ENCODE peak calls at places on chromosomes 13 and 19, in four cellular contexts. E, I, G and Y are unnamed samples.

GRCh38 chr19:50460161-50460765 is 16.0 kb upstream of the EMC10 start:
- DNase-seq in I (no peak), G (no peak), E (no peak), Y (no peak)

GRCh38 chr13:82224806-82225205 is 1657.5 kb downstream of the SLITRK1 start:
- DNase-seq in G (no peak), E (no peak), I (no peak), Y (no peak)

GRCh38 chr13:59809564-59809963 is 354.2 kb downstream of the DIAPH3 start:
- DNase-seq in I (no peak), G (no peak), E (no peak), Y (no peak)

GRCh38 chr13:69194130-69194529 is 913.5 kb upstream of the ATXN8OS start:
- DNase-seq in E (no peak), G (no peak), I (no peak), Y (no peak)

GRCh38 chr19:35513231-35513974 is at the start of gene DMKN:
- DNase-seq in G (no peak), E (no peak), I (no peak), Y (no peak)

GRCh38 chr13:114107686-114108081 is 24.7 kb downstream of the RASA3 start:
- DNase-seq in E (no peak), I (no peak), G (no peak), Y (peak)

GRCh38 chr19:50510700-50511068 is 307 bp downstream of the JOSD2 start:
- DNase-seq in E (no peak), I (no peak), G (no peak), Y (no peak)

GRCh38 chr13:30037766-30038165 is 187.3 kb upstream of the UBL3 start:
- DNase-seq in E (no peak), G (no peak), I (no peak), Y (no peak)

GRCh38 chr19:1097810-1098176 is 2.6 kb upstream of the POLR2E start:
- DNase-seq in I (no peak), E (no peak), G (no peak), Y (no peak)

GRCh38 chr13:26465514-26465913 is 92.0 kb upstream of the WASF3 start:
- DNase-seq in I (no peak), G (no peak), E (no peak), Y (no peak)

GRCh38 chr19:2949939-2950285 is 5.1 kb upstream of the ZNF77 start:
- DNase-seq in G (no peak), E (no peak), I (no peak), Y (peak)

GRCh38 chr13:100544866-100545683 is 43.5 kb downstream of the GGACT start:
- DNase-seq in I (no peak), G (no peak), E (no peak), Y (peak)

GRCh38 chr13:59533561-59534337 is 630.0 kb downstream of the DIAPH3 start:
- DNase-seq in I (peak), G (no peak), E (no peak), Y (peak)

GRCh38 chr13:48165063-48165462 is 67.9 kb upstream of the ITM2B start:
- DNase-seq in I (no peak), G (no peak), E (no peak), Y (no peak)

GRCh38 chr13:107157272-107157671 is 589.3 kb upstream of the ARGLU1 start:
- DNase-seq in I (no peak), E (peak), G (no peak), Y (no peak)

GRCh38 chr13:26468203-26468602 is 89.3 kb upstream of the WASF3 start:
- DNase-seq in E (no peak), I (no peak), G (no peak), Y (no peak)

GRCh38 chr19:55048446-55048845 is 10.4 kb upstream of the GP6 start:
- DNase-seq in I (no peak), E (no peak), G (no peak), Y (no peak)

GRCh38 chr13:112869202-112870061 is 99.6 kb upstream of the MCF2L start:
- DNase-seq in G (no peak), I (no peak), E (no peak), Y (no peak)

GRCh38 chr19:36688058-36688457 is 646 bp downstream of the ZNF567 start:
- DNase-seq in G (no peak), E (no peak), I (no peak), Y (no peak)

GRCh38 chr19:47240996-47241918 is 10.3 kb upstream of the BBC3 start:
- DNase-seq in G (peak), I (no peak), E (no peak), Y (peak)

GRCh38 chr19:33804021-33804799 is 7.5 kb downstream of the KCTD15 start:
- DNase-seq in G (no peak), I (no peak), E (no peak), Y (peak)